ENCODE peak calls at places on chromosomes 13 and 19, in ten cellular contexts. Y is kidney; A is lower lobe of right lung; K is CD8-positive, alpha-beta T cell; Q is tibial nerve; N is thoracic aorta; J is right lobe of liver; Z is psoas muscle; H is testis; L is A549. O is an unnamed sample.

GRCh38 chr19:28736528-28736927 is 476.4 kb downstream of the UQCRFS1 start:
- DNase-seq in Y (no peak), A (no peak), K (no peak), Q (no peak), N (no peak), J (no peak), Z (no peak), H (no peak), L (no peak), O (no peak)

GRCh38 chr19:37329686-37330085 is 41.2 kb upstream of the ZNF527 start:
- DNase-seq in Y (no peak), A (no peak), K (no peak), Q (no peak), N (no peak), J (no peak), Z (no peak), H (no peak), L (no peak), O (no peak)

GRCh38 chr19:5932146-5932545 is 18.1 kb downstream of the CAPS start:
- DNase-seq in Y (no peak), A (no peak), K (no peak), Q (no peak), N (no peak), J (no peak), Z (no peak), H (no peak), L (no peak), O (no peak)

GRCh38 chr13:51643882-51644281 is 59.6 kb downstream of the WDFY2 start:
- DNase-seq in Y (no peak), A (no peak), K (no peak), Q (no peak), N (no peak), J (no peak), Z (no peak), H (no peak), L (peak; percentile 11), O (no peak)

GRCh38 chr19:21128901-21129698 is 12.7 kb upstream of the ZNF431 start:
- DNase-seq in Y (no peak), A (no peak), K (no peak), Q (no peak), N (no peak), J (no peak), Z (no peak), H (peak; percentile 34), L (no peak), O (no peak)

GRCh38 chr19:10502524-10503001 is 593 bp downstream of the KEAP1 start:
- DNase-seq in Y (peak; percentile 98), A (peak; percentile 97), K (peak; percentile 81), Q (peak; percentile 90), N (peak; percentile 83), J (peak; percentile 96), Z (peak; percentile 95), H (peak; percentile 94), L (peak; percentile 71), O (peak; percentile 94)

GRCh38 chr19:54430306-54431254 is 15.3 kb downstream of the TTYH1 start:
- DNase-seq in Y (peak; percentile 80), A (no peak), K (peak; percentile 17), Q (no peak), N (no peak), J (no peak), Z (no peak), H (peak; percentile 78), L (no peak), O (no peak)

GRCh38 chr19:46621191-46622117 is 3.4 kb downstream of the PTGIR start:
- DNase-seq in Y (no peak), A (peak; percentile 28), K (no peak), Q (no peak), N (no peak), J (no peak), Z (no peak), H (no peak), L (no peak), O (no peak)

GRCh38 chr19:48147597-48148175 is 22.5 kb downstream of the LIG1 start:
- DNase-seq in Y (no peak), A (no peak), K (no peak), Q (no peak), N (no peak), J (no peak), Z (no peak), H (no peak), L (no peak), O (no peak)

GRCh38 chr13:57582032-57582431 is 49.5 kb upstream of the PCDH17 start:
- DNase-seq in Y (peak; percentile 38), A (no peak), K (no peak), Q (no peak), N (no peak), J (no peak), Z (no peak), H (no peak), L (no peak), O (no peak)
- TF ChIP-seq CTCF in Y (no peak), A (no peak), K (no peak), Q (no peak), N (no peak), J (no peak), Z (no peak), H (no peak), L (no peak), O (no peak)

GRCh38 chr19:38812004-38812840 is 523 bp downstream of the LGALS4 start:
- DNase-seq in Y (peak; percentile 59), A (peak; percentile 17), K (no peak), Q (no peak), N (no peak), J (no peak), Z (no peak), H (no peak), L (no peak), O (no peak)

GRCh38 chr19:38815059-38816001 is 2.6 kb upstream of the LGALS4 start:
- DNase-seq in Y (peak; percentile 73), A (no peak), K (no peak), Q (no peak), N (no peak), J (no peak), Z (no peak), H (peak; percentile 62), L (no peak), O (no peak)

GRCh38 chr19:38816131-38816750 is 3.5 kb upstream of the LGALS4 start:
- DNase-seq in Y (peak; percentile 57), A (no peak), K (no peak), Q (no peak), N (no peak), J (no peak), Z (no peak), H (no peak), L (no peak), O (no peak)

GRCh38 chr19:38812841-38813320 is at the start of gene LGALS4:
- DNase-seq in Y (peak; percentile 65), A (peak; percentile 52), K (no peak), Q (no peak), N (no peak), J (peak; percentile 95), Z (no peak), H (no peak), L (no peak), O (no peak)

DNA sequence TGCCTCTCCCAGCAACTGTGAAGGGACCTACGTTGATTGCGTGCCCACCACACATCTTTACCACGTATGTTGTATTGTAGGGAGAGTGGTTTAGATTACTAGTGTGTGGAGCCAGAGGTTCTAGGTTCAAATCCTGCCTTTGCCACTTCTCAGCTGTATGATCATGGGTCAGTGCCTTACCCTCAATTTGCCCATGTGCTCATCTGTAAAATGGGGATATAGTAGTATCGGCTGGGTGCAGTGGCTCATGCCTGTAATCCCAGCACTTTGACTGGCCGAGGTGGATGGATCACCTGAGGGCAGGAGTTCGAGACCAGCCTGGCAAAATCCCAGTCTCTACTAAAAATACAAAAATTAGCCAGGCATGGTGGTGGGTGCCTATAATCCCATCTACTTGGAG is 578 bp upstream of the LGALS4 start:
- DNase-seq in Y (no peak), A (peak; percentile 3), K (no peak), Q (no peak), N (no peak), J (no peak), Z (no peak), H (no peak), L (no peak), O (no peak)
- H3K27ac ChIP-seq in Y (no peak overlapping the region), A (no peak overlapping the region), K (no peak overlapping the region), Q (no peak overlapping the region), N (no peak overlapping the region), J (peak overlapping the region; percentile 38), Z (no peak overlapping the region), H (no peak overlapping the region), L (peak overlapping the region; percentile 20), O (no peak overlapping the region)

DNA sequence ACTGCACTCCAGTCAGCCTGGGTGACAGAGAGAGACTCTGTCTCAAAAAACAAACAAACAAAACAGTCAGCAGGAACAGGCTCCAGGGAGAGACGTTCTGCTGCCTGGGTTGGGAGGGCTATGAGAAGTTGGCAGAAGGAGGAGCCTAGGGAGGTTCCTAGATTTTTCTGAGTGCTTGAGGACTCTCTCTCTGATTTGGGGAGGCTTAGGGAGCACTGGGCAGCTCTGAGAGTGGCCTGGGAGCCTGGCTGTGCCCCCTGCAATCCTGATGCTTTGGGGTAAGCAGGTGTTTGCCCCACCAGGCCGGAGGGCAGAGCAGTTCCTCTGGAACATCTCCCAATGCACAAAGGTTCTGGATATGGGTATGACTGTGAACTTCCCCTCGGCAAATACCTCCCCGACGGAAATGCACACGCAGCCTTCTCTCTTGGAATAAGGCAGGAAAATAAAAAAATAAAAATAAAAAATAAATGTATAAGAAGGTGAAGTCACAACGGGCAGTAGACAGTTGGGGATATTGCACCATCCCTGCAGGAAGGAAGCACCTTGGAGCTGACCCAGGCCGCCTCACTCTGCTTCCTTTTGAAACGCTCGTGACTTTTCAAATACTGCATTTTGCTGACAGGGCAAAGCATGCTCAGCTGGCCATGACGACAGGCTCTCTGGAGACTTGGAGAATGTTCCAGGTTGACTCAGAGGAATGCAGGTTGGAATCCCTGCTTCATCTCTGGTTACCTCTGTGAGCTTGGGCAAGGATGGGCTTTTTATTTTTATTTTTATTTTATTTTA is 26.5 kb upstream of the HOMER3 start:
- DNase-seq in Y (peak; percentile 86), A (peak; percentile 74), K (no peak), Q (peak; percentile 23), N (peak; percentile 7), J (peak; percentile 78), Z (peak; percentile 77), H (peak; percentile 42), L (no peak), O (peak; percentile 76)
- H3K4me1 ChIP-seq in Y (peaks cover 5% of the 10 kb centered on the region), A (peaks cover 47% of the 10 kb centered on the region), K (no peaks in the 10 kb centered on the region), Q (no peaks in the 10 kb centered on the region), N (peaks cover 8% of the 10 kb centered on the region), J (no peaks in the 10 kb centered on the region), Z (no peaks in the 10 kb centered on the region), H (peaks cover 2% of the 10 kb centered on the region), L (peaks cover 28% of the 10 kb centered on the region), O (peaks cover 3% of the 10 kb centered on the region)

DNA sequence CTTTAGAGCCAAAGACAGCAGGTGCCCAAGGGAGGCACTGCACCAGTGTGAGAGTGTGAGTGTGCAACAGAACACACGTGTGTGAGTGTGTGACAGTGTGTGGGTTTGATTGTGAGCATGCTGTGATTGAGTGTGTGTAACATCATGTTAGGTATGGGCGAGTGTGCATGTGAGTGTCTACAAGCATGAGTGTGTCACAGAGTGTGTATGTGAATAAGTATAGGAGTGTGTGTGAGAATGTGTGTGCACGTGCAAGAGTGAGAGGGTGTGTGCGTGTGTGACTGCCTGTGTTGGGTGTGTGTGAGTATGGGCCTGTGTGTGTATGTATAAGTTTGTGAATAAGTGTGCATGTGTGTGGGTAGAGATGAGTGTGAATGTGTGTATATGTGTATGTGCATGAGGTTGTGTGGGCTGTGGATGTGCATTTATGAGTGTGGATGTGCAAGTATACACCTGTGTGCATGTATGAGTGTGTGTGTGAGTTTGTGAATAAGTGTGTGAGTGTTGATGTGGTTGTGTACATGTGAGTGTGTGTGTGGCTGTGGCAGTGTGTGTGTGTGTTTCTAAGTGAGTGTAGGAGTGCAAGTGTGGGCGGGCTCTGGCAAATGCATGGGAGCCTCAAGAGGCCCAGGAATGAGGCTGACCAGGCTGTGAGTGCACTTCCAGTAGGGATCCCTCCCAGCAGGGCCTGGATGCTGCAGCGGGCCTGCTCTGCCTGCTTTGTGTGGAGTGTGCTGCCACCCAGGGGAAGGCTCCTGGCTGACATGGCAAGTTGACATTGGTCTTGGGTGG is 198.4 kb downstream of the COL4A1 start:
- DNase-seq in Y (no peak), A (peak; percentile 73), K (no peak), Q (peak; percentile 59), N (peak; percentile 53), J (peak; percentile 84), Z (peak; percentile 78), H (peak; percentile 88), L (peak; percentile 77), O (peak; percentile 86)
- TF ChIP-seq CTCF in Y (peak; percentile 63), A (peak; percentile 60), K (no peak), Q (peak; percentile 87), N (peak; percentile 70), J (peak; percentile 82), Z (peak; percentile 61), H (peak; percentile 55), L (peak; percentile 66), O (peak; percentile 60)